ENCODE peak calls at places on chromosomes 1 and 21, in eight cellular contexts. M is IMR-90, Q is testis, B is stomach, D is uterus, L is A549, T is HCT116, I is suprapubic skin. O is an unnamed sample.

GRCh38 chr1:150563340-150564038 is 14.3 kb downstream of the ADAMTSL4 start:
- DNase-seq in L (peak), I (peak), Q (peak), B (peak), D (peak), T (no peak), M (peak), O (no peak)

GRCh38 chr21:29205009-29205408 is 74.6 kb downstream of the MAP3K7CL start:
- DNase-seq in I (no peak), M (no peak), D (no peak), T (no peak), L (no peak), Q (no peak), B (no peak), O (no peak)

GRCh38 chr1:6298530-6298929 is 37.6 kb upstream of the GPR153 start:
- DNase-seq in B (no peak), M (no peak), Q (no peak), D (no peak), L (no peak), I (no peak), T (no peak), O (no peak)

GRCh38 chr1:241213147-241213546 is 143.9 kb downstream of the RGS7 start:
- DNase-seq in B (no peak), Q (no peak), I (no peak), M (no peak), L (no peak), T (no peak), D (no peak), O (no peak)

GRCh38 chr1:31371560-31371959 is 1.3 kb downstream of the FABP3 start:
- DNase-seq in D (no peak), Q (peak), B (no peak), T (no peak), I (no peak), M (no peak), L (no peak), O (no peak)

GRCh38 chr1:226108935-226109828 is 46.7 kb downstream of the H3-3A start:
- DNase-seq in B (peak), L (no peak), Q (peak), M (peak), I (no peak), D (peak), T (no peak), O (no peak)

GRCh38 chr1:226135059-226135651 is 51.4 kb downstream of the ACBD3 start:
- DNase-seq in B (peak), T (no peak), I (no peak), L (no peak), D (peak), M (no peak), Q (peak), O (no peak)

GRCh38 chr1:68675336-68675735 is 178.5 kb upstream of the DEPDC1 start:
- DNase-seq in M (no peak), Q (no peak), T (no peak), L (no peak), B (no peak), D (no peak), I (no peak), O (no peak)

GRCh38 chr21:42021751-42022430 is 11.7 kb upstream of the ZBTB21 start:
- DNase-seq in L (no peak), M (no peak), D (no peak), Q (no peak), T (no peak), I (peak), B (no peak), O (no peak)

GRCh38 chr1:152901631-152902030 is 6.7 kb upstream of the IVL start:
- DNase-seq in L (no peak), M (no peak), D (no peak), I (peak), T (no peak), Q (no peak), B (no peak), O (no peak)

GRCh38 chr1:246583448-246584185 is 17.4 kb downstream of the CNST start:
- DNase-seq in B (peak), T (no peak), L (peak), I (no peak), Q (peak), M (no peak), D (no peak), O (no peak)

GRCh38 chr1:94883688-94884087 is 43.2 kb downstream of the CNN3 start:
- DNase-seq in T (no peak), I (no peak), L (no peak), Q (no peak), B (no peak), D (no peak), M (peak), O (no peak)

GRCh38 chr1:198605880-198606458 is 32.9 kb upstream of the PTPRC start:
- DNase-seq in M (no peak), I (no peak), B (no peak), T (no peak), L (no peak), D (no peak), Q (no peak), O (no peak)

GRCh38 chr1:230565141-230565540 is 77.1 kb upstream of the COG2 start:
- DNase-seq in L (no peak), T (no peak), I (no peak), M (no peak), B (no peak), D (no peak), Q (no peak), O (no peak)

GRCh38 chr1:161228032-161228431 is 2.2 kb downstream of the TOMM40L start:
- DNase-seq in D (no peak), T (no peak), Q (no peak), L (no peak), B (no peak), I (no peak), M (no peak), O (no peak)

GRCh38 chr21:45302082-45303061 is 14.7 kb upstream of the POFUT2 start:
- DNase-seq in D (peak), B (peak), I (no peak), T (no peak), Q (peak), M (no peak), L (no peak), O (no peak)

GRCh38 chr1:59976194-59977074 is 49.9 kb upstream of the CYP2J2 start:
- DNase-seq in D (peak), I (no peak), M (peak), L (peak), T (peak), B (peak), Q (peak), O (peak)

GRCh38 chr1:219276029-219276738 is 102.5 kb downstream of the LYPLAL1 start:
- DNase-seq in L (no peak), I (no peak), Q (no peak), T (no peak), B (no peak), D (no peak), M (no peak), O (no peak)

GRCh38 chr1:4170953-4171352 is 270.9 kb upstream of the C1orf174 start:
- DNase-seq in Q (peak), M (no peak), T (no peak), L (no peak), D (no peak), I (peak), B (no peak), O (no peak)

GRCh38 chr1:242467556-242468145 is 56.8 kb downstream of the PLD5 start:
- DNase-seq in T (peak), D (peak), B (peak), M (peak), L (peak), I (no peak), Q (peak), O (no peak)

GRCh38 chr1:212310383-212310782 is 25.2 kb downstream of the PPP2R5A start:
- DNase-seq in B (no peak), L (no peak), M (no peak), T (no peak), D (no peak), I (no peak), Q (no peak), O (no peak)

GRCh38 chr1:47663286-47663685 is 225.4 kb downstream of the FOXD2 start:
- DNase-seq in I (peak), T (no peak), B (no peak), D (no peak), L (no peak), Q (peak), M (no peak), O (no peak)

GRCh38 chr1:55067022-55067781 is 27.9 kb downstream of the PCSK9 start:
- DNase-seq in B (no peak), T (no peak), M (no peak), I (no peak), Q (peak), D (no peak), L (no peak), O (no peak)

GRCh38 chr21:22355949-22356348 is 1357.7 kb downstream of the NCAM2 start:
- DNase-seq in L (no peak), T (no peak), I (no peak), B (no peak), Q (no peak), D (no peak), M (no peak), O (no peak)

GRCh38 chr1:246617156-246617555 is 50.9 kb downstream of the CNST start:
- DNase-seq in Q (no peak), D (no peak), M (peak), I (no peak), T (no peak), L (no peak), B (no peak), O (no peak)

GRCh38 chr1:46137901-46138300 is 5.5 kb upstream of the PIK3R3 start:
- DNase-seq in T (no peak), D (no peak), I (no peak), L (no peak), Q (no peak), M (peak), B (no peak), O (no peak)

GRCh38 chr1:80318108-80318507 is 1311.6 kb upstream of the ADGRL4 start:
- DNase-seq in M (no peak), T (no peak), B (no peak), L (no peak), D (no peak), I (no peak), Q (no peak), O (no peak)

GRCh38 chr1:113928950-113929749 is at the start of gene HIPK1:
- DNase-seq in B (peak), M (peak), I (peak), Q (peak), L (peak), D (peak), T (peak), O (peak)

GRCh38 chr1:19774180-19774785 is 25.4 kb downstream of the TMCO4 start:
- DNase-seq in D (no peak), Q (no peak), M (no peak), B (no peak), I (no peak), L (no peak), T (no peak), O (no peak)

GRCh38 chr1:6646499-6647148 is 22.0 kb downstream of the THAP3 start:
- DNase-seq in B (peak), D (no peak), L (peak), M (peak), Q (peak), T (peak), I (no peak), O (peak)

GRCh38 chr21:15139881-15140280 is 75.1 kb upstream of the NRIP1 start:
- DNase-seq in Q (no peak), B (no peak), L (no peak), M (no peak), D (no peak), I (no peak), T (no peak), O (no peak)

GRCh38 chr1:87961992-87962391 is 633.3 kb downstream of the LMO4 start:
- DNase-seq in M (peak), L (no peak), I (no peak), Q (no peak), B (no peak), D (no peak), T (no peak), O (no peak)

GRCh38 chr1:185567438-185567837 is 166.8 kb upstream of the HMCN1 start:
- DNase-seq in Q (no peak), D (no peak), L (no peak), M (no peak), B (no peak), T (no peak), I (no peak), O (no peak)

GRCh38 chr1:175024773-175025172 is 1.5 kb upstream of the MRPS14 start:
- DNase-seq in I (no peak), L (no peak), Q (no peak), M (no peak), B (no peak), T (no peak), D (no peak), O (no peak)

GRCh38 chr1:175019524-175019923 is 3.7 kb downstream of the MRPS14 start:
- DNase-seq in D (no peak), Q (no peak), L (no peak), I (no peak), T (no peak), B (no peak), M (no peak), O (no peak)

DNA sequence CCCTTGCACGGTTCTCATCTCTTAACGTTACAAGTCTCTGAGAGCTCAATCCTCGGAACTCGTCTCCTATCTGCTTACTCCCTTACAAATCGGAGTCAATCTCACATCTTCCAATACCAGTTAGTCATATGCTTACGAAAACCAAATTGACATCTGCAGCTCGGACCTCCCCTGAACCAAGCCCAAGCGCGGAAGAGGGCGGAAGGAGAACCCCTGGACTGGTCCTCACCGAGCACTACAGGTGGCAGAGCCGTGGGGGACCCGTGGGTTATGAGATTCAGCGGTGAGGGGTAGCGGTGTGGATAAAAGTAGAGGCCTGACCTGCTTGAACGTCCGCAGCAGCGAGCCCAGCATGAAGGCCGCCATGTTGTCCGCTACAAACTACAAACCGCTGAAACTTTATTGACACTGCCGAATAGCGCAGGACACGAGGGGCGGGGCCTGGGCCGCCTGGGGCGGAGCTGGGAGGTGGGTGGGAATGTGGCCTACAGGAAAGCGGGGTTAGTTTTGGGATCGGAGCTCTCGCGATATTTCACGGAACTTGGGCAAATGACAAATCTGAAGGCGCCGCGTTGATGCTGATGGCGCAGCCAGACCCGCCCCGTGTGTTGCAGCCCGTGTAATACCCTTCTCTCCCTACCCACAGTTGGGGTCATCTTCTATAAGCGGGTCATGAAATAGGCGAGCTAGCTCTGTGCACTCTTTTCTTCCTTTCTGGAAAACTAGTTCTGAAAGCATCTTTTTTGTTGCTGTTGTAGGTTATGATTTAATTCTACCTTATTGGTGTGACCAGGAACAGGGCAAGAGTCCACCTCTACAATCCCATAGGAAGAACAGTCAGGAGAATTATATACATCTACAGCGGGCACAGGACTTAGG is at the start of gene MRPS14:
- DNase-seq in Q (peak), L (peak), I (peak), D (peak), B (peak), M (peak), T (peak), O (peak)
- TF ChIP-seq POLR2A in Q (peak), L (peak), I (peak), D (peak), B (no peak), M (peak), T (peak), O (peak)

GRCh38 chr1:201984446-201984845 is 2.0 kb downstream of the RNPEP start:
- DNase-seq in I (no peak), Q (no peak), D (no peak), M (no peak), B (no peak), T (no peak), L (no peak), O (no peak)

GRCh38 chr1:201985355-201985754 is 2.9 kb downstream of the RNPEP start:
- DNase-seq in T (no peak), M (no peak), B (no peak), L (no peak), D (peak), I (no peak), Q (no peak), O (no peak)

GRCh38 chr1:201982923-201983805 is 716 bp downstream of the RNPEP start:
- DNase-seq in M (peak), B (peak), Q (peak), I (peak), T (peak), D (peak), L (peak), O (peak)

DNA sequence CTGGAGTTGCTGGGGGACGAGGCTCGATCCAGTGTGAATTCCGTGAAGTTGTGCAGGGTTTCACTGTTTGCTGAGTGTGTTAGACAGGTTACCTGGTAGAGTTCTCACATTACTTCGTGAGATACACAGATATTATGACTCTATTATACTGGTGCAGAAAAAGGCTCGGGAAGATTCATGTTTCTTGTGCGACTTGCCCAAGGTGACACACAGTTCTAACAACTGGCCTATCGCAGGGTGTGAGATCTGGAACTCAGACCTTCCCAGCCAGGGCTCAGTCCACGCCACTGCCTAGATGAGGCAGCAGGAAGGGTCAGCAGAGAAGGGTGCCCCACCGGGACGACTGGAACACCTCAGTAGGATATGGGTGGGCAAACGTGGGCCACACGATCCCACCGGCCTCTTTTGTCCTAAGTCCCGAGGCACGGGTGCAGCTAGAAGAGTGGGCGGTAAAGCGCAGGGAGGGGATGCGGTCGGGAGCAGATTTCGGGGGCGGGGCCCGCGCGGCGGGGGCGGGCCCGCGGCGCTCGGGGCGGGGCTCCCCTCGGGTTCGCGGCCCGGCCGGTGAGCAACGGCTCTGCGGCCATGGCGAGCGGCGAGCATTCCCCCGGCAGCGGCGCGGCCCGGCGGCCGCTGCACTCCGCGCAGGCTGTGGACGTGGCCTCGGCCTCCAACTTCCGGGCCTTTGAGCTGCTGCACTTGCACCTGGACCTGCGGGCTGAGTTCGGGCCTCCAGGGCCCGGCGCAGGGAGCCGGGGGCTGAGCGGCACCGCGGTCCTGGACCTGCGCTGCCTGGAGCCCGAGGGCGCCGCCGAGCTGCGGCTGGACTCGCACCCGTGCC is at the start of gene RNPEP:
- DNase-seq in I (peak), B (peak), L (peak), D (peak), Q (peak), M (peak), T (no peak), O (peak)
- TF ChIP-seq POLR2A in I (peak), B (no peak), L (peak), D (peak), Q (no peak), M (peak), T (peak), O (peak)

GRCh38 chr1:12147116-12147753 is 19.6 kb upstream of the TNFRSF1B start:
- DNase-seq in B (no peak), I (no peak), L (no peak), D (no peak), M (no peak), Q (no peak), T (no peak), O (no peak)

GRCh38 chr1:12149791-12150175 is 17.0 kb upstream of the TNFRSF1B start:
- DNase-seq in I (no peak), D (no peak), L (no peak), B (no peak), M (no peak), Q (no peak), T (no peak), O (no peak)

GRCh38 chr1:12148958-12149790 is 17.6 kb upstream of the TNFRSF1B start:
- DNase-seq in I (no peak), T (no peak), B (no peak), D (no peak), Q (no peak), M (peak), L (no peak), O (no peak)

GRCh38 chr1:12146343-12147112 is 20.3 kb upstream of the TNFRSF1B start:
- DNase-seq in I (no peak), Q (no peak), L (no peak), D (no peak), T (no peak), B (no peak), M (no peak), O (no peak)

DNA sequence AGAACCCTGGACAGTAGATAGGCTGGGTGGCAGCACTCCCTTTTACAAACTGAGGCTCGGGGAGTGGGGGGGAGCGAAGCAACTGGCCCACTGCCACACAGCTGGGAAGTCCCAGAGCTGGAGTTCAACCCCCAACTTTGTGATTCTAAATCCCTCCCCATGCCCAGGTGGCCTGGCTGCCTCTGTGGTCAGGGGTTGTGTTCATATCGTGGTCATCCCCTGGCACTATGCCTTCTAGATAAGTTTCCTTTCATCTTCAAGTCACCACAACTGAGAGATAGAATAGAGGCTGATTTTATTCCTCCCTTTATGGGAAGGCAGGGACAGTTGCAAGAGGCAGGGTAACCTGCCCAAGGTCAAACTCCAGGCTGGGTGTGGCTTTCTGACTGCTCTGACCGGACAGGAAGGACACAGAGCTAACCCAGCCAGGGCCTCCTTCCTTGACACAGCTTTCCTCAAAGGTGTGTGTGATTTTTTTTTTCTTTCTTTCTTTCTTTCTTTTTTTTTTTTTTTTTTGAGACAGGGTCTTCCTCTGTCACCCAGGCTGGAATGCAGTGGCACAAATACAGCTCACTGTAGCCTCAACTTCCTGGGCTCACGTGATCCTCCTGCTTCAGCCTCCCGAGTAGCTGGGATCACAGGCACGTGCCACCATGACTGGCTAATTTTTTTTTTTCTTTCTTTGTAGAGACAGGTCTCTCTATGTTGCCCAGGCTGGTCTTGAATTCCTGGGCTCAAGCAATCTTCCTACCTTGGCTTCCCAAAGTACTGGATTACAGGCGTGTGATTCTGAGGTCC is 18.4 kb upstream of the TNFRSF1B start:
- DNase-seq in D (no peak), I (no peak), B (peak), Q (no peak), T (peak), L (no peak), M (peak), O (no peak)
- TF ChIP-seq POLR2A in D (no peak), I (no peak), B (no peak), Q (no peak), T (no peak), L (no peak), M (no peak), O (peak)

GRCh38 chr1:35769188-35769758 is 505 bp downstream of the CLSPN start:
- DNase-seq in I (peak), T (peak), B (peak), L (peak), D (peak), Q (peak), M (peak), O (peak)
- TF ChIP-seq POLR2A in I (no peak), T (no peak), B (peak), L (peak), D (no peak), Q (no peak), M (no peak), O (peak)

GRCh38 chr1:8889925-8890785 is 11.7 kb upstream of the ENO1 start:
- DNase-seq in T (peak), Q (peak), I (peak), B (peak), L (peak), D (peak), M (peak), O (no peak)
- TF ChIP-seq POLR2A in T (no peak), Q (no peak), I (no peak), B (no peak), L (no peak), D (no peak), M (no peak), O (no peak)